ENCODE peak calls at places on chromosome 1, in six cellular contexts. One of them, this sample, is unnamed.

GRCh38 chr1:201254625-201255469 is 28.5 kb upstream of the PKP1 start:
- DNase-seq in H1: peak
- DNase-seq in K562: peak
- DNase-seq in HepG2: peak
- DNase-seq in SK-N-SH: peak
- DNase-seq in GM12878: no peak
- DNase-seq in this sample: no peak

GRCh38 chr1:32770741-32771548 is 46.2 kb downstream of the YARS1 start:
- DNase-seq in H1: no peak
- DNase-seq in K562: peak
- DNase-seq in SK-N-SH: no peak
- DNase-seq in HepG2: no peak
- DNase-seq in GM12878: no peak
- DNase-seq in this sample: no peak

GRCh38 chr1:200862713-200863415 is 9.9 kb upstream of the GPR25 start:
- DNase-seq in K562: no peak
- DNase-seq in SK-N-SH: no peak
- DNase-seq in GM12878: peak
- DNase-seq in H1: no peak
- DNase-seq in HepG2: no peak
- DNase-seq in this sample: no peak

GRCh38 chr1:209248649-209249279 is 334.8 kb upstream of the CAMK1G start:
- DNase-seq in GM12878: peak
- DNase-seq in SK-N-SH: peak
- DNase-seq in K562: peak
- DNase-seq in HepG2: peak
- DNase-seq in H1: no peak
- DNase-seq in this sample: peak

GRCh38 chr1:27736252-27736651 is 10.5 kb downstream of the FAM76A start:
- DNase-seq in K562: no peak
- DNase-seq in GM12878: no peak
- DNase-seq in HepG2: no peak
- DNase-seq in H1: no peak
- DNase-seq in SK-N-SH: no peak
- DNase-seq in this sample: no peak

GRCh38 chr1:62325696-62326095 is 6.5 kb upstream of the KANK4 start:
- DNase-seq in HepG2: peak
- DNase-seq in SK-N-SH: no peak
- DNase-seq in H1: no peak
- DNase-seq in K562: no peak
- DNase-seq in GM12878: no peak
- DNase-seq in this sample: no peak

GRCh38 chr1:1924849-1925248 is 5.8 kb upstream of the TMEM52 start:
- DNase-seq in HepG2: no peak
- DNase-seq in H1: no peak
- DNase-seq in K562: no peak
- DNase-seq in GM12878: no peak
- DNase-seq in SK-N-SH: no peak
- DNase-seq in this sample: no peak

GRCh38 chr1:221687731-221688487 is 54.0 kb downstream of the DUSP10 start:
- DNase-seq in SK-N-SH: no peak
- DNase-seq in H1: no peak
- DNase-seq in GM12878: no peak
- DNase-seq in K562: no peak
- DNase-seq in HepG2: no peak
- DNase-seq in this sample: no peak

GRCh38 chr1:116268211-116268610 is 104.8 kb upstream of the ATP1A1 start:
- DNase-seq in GM12878: no peak
- DNase-seq in H1: no peak
- DNase-seq in HepG2: no peak
- DNase-seq in K562: no peak
- DNase-seq in SK-N-SH: no peak
- DNase-seq in this sample: peak

GRCh38 chr1:24996983-24997893 is 67.2 kb upstream of the RUNX3 start:
- DNase-seq in K562: no peak
- DNase-seq in HepG2: no peak
- DNase-seq in GM12878: no peak
- DNase-seq in H1: no peak
- DNase-seq in SK-N-SH: no peak
- DNase-seq in this sample: peak

GRCh38 chr1:3306583-3307285 is 147.7 kb upstream of the ARHGEF16 start:
- DNase-seq in GM12878: no peak
- DNase-seq in SK-N-SH: no peak
- DNase-seq in H1: no peak
- DNase-seq in HepG2: no peak
- DNase-seq in K562: no peak
- DNase-seq in this sample: no peak

GRCh38 chr1:4309676-4310320 is 344.6 kb upstream of the AJAP1 start:
- DNase-seq in H1: no peak
- DNase-seq in SK-N-SH: no peak
- DNase-seq in K562: no peak
- DNase-seq in HepG2: no peak
- DNase-seq in GM12878: no peak
- DNase-seq in this sample: no peak

GRCh38 chr1:209202826-209203439 is 380.6 kb upstream of the CAMK1G start:
- DNase-seq in SK-N-SH: peak
- DNase-seq in K562: peak
- DNase-seq in H1: no peak
- DNase-seq in GM12878: no peak
- DNase-seq in HepG2: peak
- DNase-seq in this sample: peak

GRCh38 chr1:3009021-3009420 is 12.2 kb upstream of the ACTRT2 start:
- DNase-seq in H1: no peak
- DNase-seq in HepG2: no peak
- DNase-seq in K562: no peak
- DNase-seq in SK-N-SH: no peak
- DNase-seq in GM12878: no peak
- DNase-seq in this sample: no peak

GRCh38 chr1:248359415-248359814 is 2.0 kb upstream of the OR2T4 start:
- DNase-seq in HepG2: no peak
- DNase-seq in SK-N-SH: no peak
- DNase-seq in K562: no peak
- DNase-seq in GM12878: no peak
- DNase-seq in H1: no peak
- DNase-seq in this sample: no peak

GRCh38 chr1:225767591-225768540 is 9.8 kb upstream of the SRP9 start:
- DNase-seq in GM12878: no peak
- DNase-seq in H1: no peak
- DNase-seq in SK-N-SH: no peak
- DNase-seq in HepG2: peak
- DNase-seq in K562: peak
- DNase-seq in this sample: no peak

GRCh38 chr1:147625274-147625986 is 44.9 kb downstream of the ACP6 start:
- DNase-seq in H1: no peak
- DNase-seq in HepG2: peak
- DNase-seq in GM12878: no peak
- DNase-seq in SK-N-SH: no peak
- DNase-seq in K562: no peak
- DNase-seq in this sample: no peak

GRCh38 chr1:224175615-224176014 is 7.4 kb upstream of the DEGS1 start:
- DNase-seq in HepG2: no peak
- DNase-seq in H1: no peak
- DNase-seq in SK-N-SH: peak
- DNase-seq in GM12878: no peak
- DNase-seq in K562: no peak
- DNase-seq in this sample: no peak

GRCh38 chr1:52186449-52186848 is 44.6 kb downstream of the ZFYVE9 start:
- DNase-seq in GM12878: no peak
- DNase-seq in HepG2: no peak
- DNase-seq in SK-N-SH: no peak
- DNase-seq in H1: no peak
- DNase-seq in K562: no peak
- DNase-seq in this sample: no peak

GRCh38 chr1:39147099-39148025 is 57.1 kb upstream of the MACF1 start:
- DNase-seq in SK-N-SH: no peak
- DNase-seq in GM12878: no peak
- DNase-seq in H1: no peak
- DNase-seq in K562: no peak
- DNase-seq in HepG2: no peak
- DNase-seq in this sample: no peak

GRCh38 chr1:17052038-17052437 is 1.8 kb downstream of the SDHB start:
- DNase-seq in SK-N-SH: no peak
- DNase-seq in K562: no peak
- DNase-seq in HepG2: peak
- DNase-seq in H1: no peak
- DNase-seq in GM12878: no peak
- DNase-seq in this sample: no peak

GRCh38 chr1:145960468-145961108 is 2.8 kb upstream of the LIX1L start:
- DNase-seq in SK-N-SH: peak
- DNase-seq in H1: no peak
- DNase-seq in GM12878: no peak
- DNase-seq in K562: no peak
- DNase-seq in HepG2: peak
- DNase-seq in this sample: no peak

GRCh38 chr1:185716095-185716494 is 18.1 kb upstream of the HMCN1 start:
- DNase-seq in SK-N-SH: no peak
- DNase-seq in K562: no peak
- DNase-seq in HepG2: no peak
- DNase-seq in H1: no peak
- DNase-seq in GM12878: no peak
- DNase-seq in this sample: no peak

GRCh38 chr1:11847667-11848445 is at the start of gene NPPA:
- DNase-seq in HepG2: no peak
- DNase-seq in K562: no peak
- DNase-seq in SK-N-SH: peak
- DNase-seq in GM12878: no peak
- DNase-seq in H1: no peak
- DNase-seq in this sample: no peak

GRCh38 chr1:34780528-34780927 is 486 bp upstream of the GJB3 start:
- DNase-seq in K562: no peak
- DNase-seq in H1: no peak
- DNase-seq in HepG2: no peak
- DNase-seq in GM12878: no peak
- DNase-seq in SK-N-SH: no peak
- DNase-seq in this sample: no peak

DNA sequence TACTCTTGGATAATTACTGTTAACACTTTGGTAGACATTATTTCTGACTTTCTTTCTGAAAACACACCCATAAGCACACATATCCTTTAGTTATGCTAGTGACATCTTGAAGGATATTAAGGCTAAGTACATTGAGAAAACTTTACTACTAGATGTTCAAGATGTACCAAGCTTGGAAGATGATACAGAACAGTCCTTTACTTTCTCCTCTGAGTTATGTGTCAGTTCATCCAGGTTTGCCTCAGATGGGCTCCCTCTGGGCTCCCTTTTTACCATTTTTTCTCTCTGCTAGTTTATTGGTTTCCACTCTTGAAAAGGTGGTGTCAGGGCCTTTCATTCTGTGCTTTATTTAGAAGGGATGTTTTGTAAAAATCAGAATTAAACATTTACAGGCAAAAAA is 172.3 kb downstream of the S1PR1 start:
- DNase-seq in H1: no peak
- DNase-seq in K562: no peak
- DNase-seq in GM12878: no peak
- DNase-seq in SK-N-SH: no peak
- DNase-seq in HepG2: no peak
- DNase-seq in this sample: no peak
- TF ChIP-seq POLR2AphosphoS5 in H1: no peak
- TF ChIP-seq POLR2AphosphoS5 in K562: no peak
- TF ChIP-seq POLR2AphosphoS5 in GM12878: peak
- TF ChIP-seq POLR2AphosphoS5 in SK-N-SH: no peak
- TF ChIP-seq POLR2AphosphoS5 in HepG2: no peak
- TF ChIP-seq POLR2AphosphoS5 in this sample: no peak

GRCh38 chr1:59757185-59757747 is 57.5 kb upstream of the HOOK1 start:
- DNase-seq in K562: no peak
- DNase-seq in HepG2: no peak
- DNase-seq in GM12878: no peak
- DNase-seq in H1: no peak
- DNase-seq in SK-N-SH: no peak
- DNase-seq in this sample: no peak

GRCh38 chr1:59763418-59763817 is 51.3 kb upstream of the HOOK1 start:
- DNase-seq in GM12878: no peak
- DNase-seq in H1: no peak
- DNase-seq in K562: no peak
- DNase-seq in SK-N-SH: no peak
- DNase-seq in HepG2: no peak
- DNase-seq in this sample: no peak

GRCh38 chr1:59759156-59759925 is 55.4 kb upstream of the HOOK1 start:
- DNase-seq in GM12878: peak
- DNase-seq in K562: peak
- DNase-seq in H1: peak
- DNase-seq in SK-N-SH: peak
- DNase-seq in HepG2: peak
- DNase-seq in this sample: peak

GRCh38 chr1:59765036-59765730 is 49.6 kb upstream of the HOOK1 start:
- DNase-seq in H1: no peak
- DNase-seq in K562: no peak
- DNase-seq in HepG2: no peak
- DNase-seq in SK-N-SH: no peak
- DNase-seq in GM12878: no peak
- DNase-seq in this sample: no peak

DNA sequence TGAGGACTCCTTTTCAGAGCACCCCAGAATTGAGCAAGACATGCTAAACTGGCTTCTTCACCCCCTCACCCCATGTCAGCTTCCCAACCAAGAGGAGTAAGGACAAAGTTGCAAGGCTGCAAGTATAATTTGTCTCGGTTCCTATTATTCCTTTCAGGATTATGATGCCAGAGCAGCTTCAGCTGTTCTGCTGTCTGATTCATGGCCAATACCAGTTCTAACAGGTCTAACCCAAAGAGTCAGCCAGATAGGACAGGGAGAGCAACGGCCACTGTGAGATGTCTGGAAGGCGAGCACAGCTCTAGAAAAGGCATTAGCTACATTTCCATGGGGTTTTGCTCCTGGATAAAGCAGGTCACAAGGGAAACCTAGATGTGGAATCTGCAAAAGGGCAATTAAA is 53.3 kb upstream of the HOOK1 start:
- DNase-seq in SK-N-SH: no peak
- DNase-seq in GM12878: no peak
- DNase-seq in HepG2: no peak
- DNase-seq in H1: no peak
- DNase-seq in K562: no peak
- DNase-seq in this sample: peak
- TF ChIP-seq GABPA in SK-N-SH: no peak
- TF ChIP-seq GABPA in GM12878: no peak
- TF ChIP-seq GABPA in HepG2: no peak
- TF ChIP-seq GABPA in H1: no peak
- TF ChIP-seq GABPA in K562: no peak
- TF ChIP-seq GABPA in this sample: no peak

DNA sequence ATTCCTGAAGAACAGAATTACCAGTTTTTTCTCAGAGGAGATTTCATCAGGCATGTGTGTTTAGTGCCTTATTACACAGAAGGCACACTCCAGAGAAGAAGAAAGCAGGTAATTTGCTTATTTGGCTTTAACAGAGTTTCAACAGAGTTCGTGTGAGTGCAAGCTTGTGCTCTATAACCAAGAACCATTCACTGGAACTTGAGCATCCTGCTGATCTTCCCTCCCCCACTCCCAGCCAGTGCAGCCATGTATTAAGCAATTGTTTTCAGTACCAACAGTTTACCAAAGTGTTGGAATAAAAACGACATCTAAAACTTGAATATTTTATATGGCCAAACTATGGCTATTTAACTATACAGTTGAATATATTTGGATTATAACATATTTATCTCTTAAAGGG is 4.3 kb downstream of the MGST3 start:
- DNase-seq in SK-N-SH: no peak
- DNase-seq in H1: no peak
- DNase-seq in HepG2: no peak
- DNase-seq in GM12878: no peak
- DNase-seq in K562: no peak
- DNase-seq in this sample: no peak
- H3K27ac ChIP-seq in SK-N-SH: no peak
- H3K27ac ChIP-seq in H1: no peak
- H3K27ac ChIP-seq in HepG2: no peak
- H3K27ac ChIP-seq in GM12878: no peak
- H3K27ac ChIP-seq in K562: no peak
- H3K27ac ChIP-seq in this sample: no peak

GRCh38 chr1:211501671-211502413 is 9.9 kb upstream of the RD3 start:
- DNase-seq in K562: no peak
- DNase-seq in H1: no peak
- DNase-seq in GM12878: no peak
- DNase-seq in HepG2: no peak
- DNase-seq in SK-N-SH: no peak
- DNase-seq in this sample: no peak
- TF ChIP-seq POLR2AphosphoS5 in K562: no peak
- TF ChIP-seq POLR2AphosphoS5 in H1: no peak
- TF ChIP-seq POLR2AphosphoS5 in GM12878: no peak
- TF ChIP-seq POLR2AphosphoS5 in HepG2: no peak
- TF ChIP-seq POLR2AphosphoS5 in SK-N-SH: no peak
- TF ChIP-seq POLR2AphosphoS5 in this sample: no peak